ENCODE peak calls at places on chromosomes 6 and 20, in six cellular contexts. W is right cardiac atrium; B is HCT116; H is CD4-positive, alpha-beta T cell; U is uterus; L is naive thymus-derived CD4-positive, alpha-beta T cell. P is an unnamed sample. For H3K9me3, the result is how much of the 10 kb centered on the place peaks cover.

GRCh38 chr20:50412069-50412468 is 98.1 kb upstream of the PTPN1 start:
- DNase-seq in W (no peak), B (no peak), H (no peak), U (no peak), L (no peak), P (no peak)

GRCh38 chr6:71886184-71887005 is at the start of gene RIMS1:
- DNase-seq in W (peak), B (no peak), H (no peak), U (no peak), L (no peak), P (no peak)

GRCh38 chr20:35499271-35499670 is 30.2 kb downstream of the C20orf173 start:
- DNase-seq in W (no peak), B (no peak), H (no peak), U (no peak), L (no peak), P (no peak)

GRCh38 chr6:133899556-133899955 is 10.6 kb downstream of the TCF21 start:
- DNase-seq in W (no peak), B (no peak), H (no peak), U (no peak), L (no peak), P (no peak)

GRCh38 chr20:19757487-19757972 is 528 bp upstream of the RIN2 start:
- DNase-seq in W (peak), B (no peak), H (no peak), U (peak), L (no peak), P (no peak)

GRCh38 chr20:62640870-62641748 is 1.2 kb upstream of the SLCO4A1 start:
- DNase-seq in W (no peak), B (no peak), H (no peak), U (no peak), L (no peak), P (no peak)

GRCh38 chr6:121666809-121667208 is 231.4 kb downstream of the GJA1 start:
- DNase-seq in W (no peak), B (peak), H (no peak), U (no peak), L (no peak), P (no peak)

GRCh38 chr6:122752493-122752892 is 27.0 kb upstream of the FABP7 start:
- DNase-seq in W (no peak), B (no peak), H (no peak), U (no peak), L (no peak), P (no peak)

GRCh38 chr6:55617272-55617671 is 38.3 kb upstream of the HMGCLL1 start:
- DNase-seq in W (no peak), B (peak), H (no peak), U (no peak), L (no peak), P (no peak)

GRCh38 chr6:127118505-127119360 is at the start of gene RSPO3:
- DNase-seq in W (peak), B (no peak), H (no peak), U (peak), L (no peak), P (no peak)

GRCh38 chr6:130743175-130743574 is 84.0 kb upstream of the SMLR1 start:
- DNase-seq in W (no peak), B (no peak), H (no peak), U (no peak), L (no peak), P (no peak)

GRCh38 chr20:33651562-33652048 is 10.5 kb upstream of the C20orf144 start:
- DNase-seq in W (no peak), B (no peak), H (no peak), U (no peak), L (no peak), P (no peak)

GRCh38 chr6:73487473-73487872 is 25.9 kb downstream of the MTO1 start:
- DNase-seq in W (no peak), B (no peak), H (no peak), U (no peak), L (no peak), P (no peak)

GRCh38 chr6:157227202-157228166 is 95.8 kb downstream of the TMEM242 start:
- DNase-seq in W (no peak), B (no peak), H (no peak), U (no peak), L (peak), P (no peak)

GRCh38 chr6:38493929-38494547 is 145.7 kb downstream of the BTBD9 start:
- DNase-seq in W (peak), B (peak), H (peak), U (peak), L (peak), P (peak)

GRCh38 chr6:100035873-100036653 is 42.0 kb upstream of the MCHR2 start:
- DNase-seq in W (no peak), B (no peak), H (no peak), U (no peak), L (no peak), P (no peak)

GRCh38 chr6:4074478-4075235 is 4.3 kb downstream of the FAM217A start:
- DNase-seq in W (no peak), B (no peak), H (no peak), U (no peak), L (no peak), P (no peak)

GRCh38 chr20:50226093-50226974 is 35.7 kb downstream of the CEBPB start:
- DNase-seq in W (peak), B (no peak), H (no peak), U (peak), L (no peak), P (no peak)

GRCh38 chr6:33613794-33614166 is 7.3 kb upstream of the ITPR3 start:
- DNase-seq in W (peak), B (no peak), H (no peak), U (no peak), L (no peak), P (no peak)

GRCh38 chr6:158835616-158836221 is 16.6 kb upstream of the EZR start:
- DNase-seq in W (peak), B (no peak), H (no peak), U (no peak), L (no peak), P (no peak)

GRCh38 chr6:35601331-35602132 is 87.2 kb downstream of the FKBP5 start:
- DNase-seq in W (peak), B (peak), H (peak), U (peak), L (peak), P (peak)

GRCh38 chr6:158660331-158660730 is 10.5 kb downstream of the SYTL3 start:
- DNase-seq in W (no peak), B (no peak), H (peak), U (no peak), L (peak), P (peak)

GRCh38 chr6:30227763-30228487 is 14.7 kb upstream of the TRIM26 start:
- DNase-seq in W (no peak), B (no peak), H (no peak), U (no peak), L (no peak), P (no peak)

GRCh38 chr6:3247255-3248146 is 11.2 kb upstream of the PSMG4 start:
- DNase-seq in W (peak), B (no peak), H (no peak), U (peak), L (no peak), P (no peak)

GRCh38 chr6:131222773-131223172 is 87.5 kb downstream of the AKAP7 start:
- DNase-seq in W (no peak), B (no peak), H (no peak), U (no peak), L (no peak), P (no peak)

GRCh38 chr6:37083243-37084138 is 78.0 kb downstream of the FGD2 start:
- DNase-seq in W (peak), B (no peak), H (no peak), U (peak), L (no peak), P (no peak)

GRCh38 chr6:38015341-38015740 is 195.8 kb downstream of the ZFAND3 start:
- DNase-seq in W (no peak), B (no peak), H (no peak), U (no peak), L (no peak), P (no peak)

GRCh38 chr6:134080171-134080795 is 27.9 kb upstream of the SLC2A12 start:
- DNase-seq in W (no peak), B (no peak), H (no peak), U (no peak), L (no peak), P (no peak)

GRCh38 chr6:62150048-62150663 is 135.9 kb downstream of the KHDRBS2 start:
- DNase-seq in W (no peak), B (peak), H (no peak), U (no peak), L (no peak), P (no peak)

GRCh38 chr20:36883972-36884535 is 8.1 kb downstream of the TLDC2 start:
- DNase-seq in W (no peak), B (no peak), H (no peak), U (no peak), L (no peak), P (no peak)

GRCh38 chr6:116003668-116004067 is 57.0 kb downstream of the FRK start:
- DNase-seq in W (no peak), B (no peak), H (no peak), U (no peak), L (no peak), P (no peak)

GRCh38 chr6:41093729-41094128 is 21.0 kb downstream of the NFYA start:
- DNase-seq in W (no peak), B (no peak), H (no peak), U (no peak), L (no peak), P (no peak)

GRCh38 chr6:109325400-109325801 is 56.9 kb downstream of the CD164 start:
- DNase-seq in W (no peak), B (no peak), H (no peak), U (no peak), L (no peak), P (no peak)

GRCh38 chr6:24752503-24752902 is 22.2 kb upstream of the GMNN start:
- DNase-seq in W (no peak), B (no peak), H (no peak), U (no peak), L (no peak), P (no peak)

GRCh38 chr6:125169058-125169457 is 15.5 kb downstream of the TPD52L1 start:
- DNase-seq in W (peak), B (no peak), H (no peak), U (no peak), L (no peak), P (no peak)

GRCh38 chr6:123913858-123914257 is 110.2 kb downstream of the NKAIN2 start:
- DNase-seq in W (no peak), B (no peak), H (no peak), U (no peak), L (no peak), P (no peak)

GRCh38 chr20:9999660-10000059 is 35.1 kb upstream of the ANKEF1 start:
- DNase-seq in W (no peak), B (no peak), H (no peak), U (no peak), L (no peak), P (no peak)

GRCh38 chr6:157868835-157869234 is 45.8 kb downstream of the SNX9 start:
- DNase-seq in W (no peak), B (no peak), H (no peak), U (no peak), L (no peak), P (no peak)

GRCh38 chr20:1484438-1485120 is 6.6 kb downstream of the SIRPB2 start:
- DNase-seq in W (no peak), B (no peak), H (no peak), U (no peak), L (no peak), P (no peak)

GRCh38 chr6:48695872-48696271 is 584.9 kb upstream of the PTCHD4 start:
- DNase-seq in W (no peak), B (no peak), H (no peak), U (no peak), L (no peak), P (no peak)

GRCh38 chr6:48689498-48689897 is 578.5 kb upstream of the PTCHD4 start:
- DNase-seq in W (no peak), B (no peak), H (no peak), U (no peak), L (no peak), P (no peak)

DNA sequence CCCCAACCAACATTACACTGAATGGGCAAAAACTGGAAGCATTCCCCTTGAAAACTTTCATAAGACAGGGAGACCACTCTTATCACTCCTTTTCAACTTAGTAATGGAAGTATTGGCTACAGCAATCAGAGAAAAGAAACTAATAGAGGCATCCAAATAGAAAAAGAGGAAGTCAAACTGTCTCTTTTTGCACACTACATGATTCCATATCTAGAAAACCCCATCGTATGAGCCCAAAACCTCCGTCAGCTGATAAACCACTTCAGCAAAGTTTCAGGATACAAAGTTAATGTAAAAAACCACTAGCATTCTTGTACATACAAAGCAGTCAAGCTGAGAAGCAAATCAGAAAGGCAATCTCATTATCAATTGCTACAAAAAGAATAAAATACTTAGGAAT is 580.4 kb upstream of the PTCHD4 start:
- DNase-seq in W (no peak), B (no peak), H (no peak), U (no peak), L (no peak), P (no peak)
- H3K9me3 ChIP-seq in W (under half), B (under half), H (under half), U (under half), L (under half), P (under half)

DNA sequence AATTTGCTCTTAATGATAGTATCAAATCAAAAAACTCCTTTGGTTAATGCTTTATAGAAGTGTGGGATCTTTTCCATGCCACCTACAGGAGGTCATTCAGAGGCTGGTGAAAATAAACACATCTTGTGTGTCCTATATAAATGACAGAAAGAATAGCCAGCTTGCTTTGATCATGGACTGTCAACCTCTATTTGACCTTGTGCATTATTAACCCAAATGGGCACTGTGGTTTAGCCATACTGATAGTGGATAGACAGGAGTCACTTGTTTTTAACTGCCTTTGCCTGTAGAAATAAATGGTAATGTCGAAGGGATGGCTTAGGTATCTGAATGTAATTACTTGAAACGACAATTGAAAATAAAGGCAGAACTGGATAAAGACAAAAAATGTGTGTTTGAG is 123.8 kb downstream of the CDKAL1 start:
- DNase-seq in W (no peak), B (no peak), H (no peak), U (no peak), L (no peak), P (no peak)
- H3K9me3 ChIP-seq in W (under half), B (under half), H (under half), U (under half), L (under half), P (under half)

GRCh38 chr20:59752101-59752586 is 147.8 kb downstream of the PHACTR3 start:
- DNase-seq in W (peak), B (no peak), H (no peak), U (no peak), L (no peak), P (no peak)

GRCh38 chr20:59754551-59754950 is 150.2 kb downstream of the PHACTR3 start:
- DNase-seq in W (no peak), B (no peak), H (no peak), U (no peak), L (no peak), P (no peak)

GRCh38 chr20:59753836-59754235 is 149.5 kb downstream of the PHACTR3 start:
- DNase-seq in W (no peak), B (no peak), H (no peak), U (no peak), L (no peak), P (no peak)

GRCh38 chr20:59751075-59751711 is 146.9 kb downstream of the PHACTR3 start:
- DNase-seq in W (peak), B (peak), H (no peak), U (peak), L (no peak), P (no peak)

GRCh38 chr20:59752704-59753460 is 148.5 kb downstream of the PHACTR3 start:
- DNase-seq in W (peak), B (no peak), H (no peak), U (no peak), L (no peak), P (no peak)
- H3K9me3 ChIP-seq in W (under half), B (under half), H (under half), U (under half), L (under half), P (under half)

DNA sequence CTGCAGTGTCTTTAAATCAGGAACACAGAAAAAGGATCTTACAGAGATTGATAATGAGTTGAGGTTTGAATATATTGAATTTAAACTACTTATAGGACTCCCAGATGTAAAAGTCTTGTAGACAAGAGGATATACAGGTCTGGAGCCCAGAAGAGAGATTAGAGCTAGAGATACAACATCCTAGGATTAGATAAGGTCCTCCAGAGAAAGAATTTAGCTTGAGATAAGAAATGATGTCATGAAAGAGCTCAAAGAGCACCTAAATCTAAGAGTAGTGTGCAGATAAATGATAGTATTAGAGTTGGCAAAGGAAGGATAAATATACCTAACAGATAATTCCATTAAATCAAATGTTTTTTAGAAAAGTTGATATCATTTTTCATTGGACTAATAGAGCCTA is 23.9 kb downstream of the EPM2A start:
- DNase-seq in W (no peak), B (no peak), H (no peak), U (no peak), L (no peak), P (no peak)
- H3K9me3 ChIP-seq in W (under half), B (under half), H (under half), U (under half), L (under half), P (under half)

DNA sequence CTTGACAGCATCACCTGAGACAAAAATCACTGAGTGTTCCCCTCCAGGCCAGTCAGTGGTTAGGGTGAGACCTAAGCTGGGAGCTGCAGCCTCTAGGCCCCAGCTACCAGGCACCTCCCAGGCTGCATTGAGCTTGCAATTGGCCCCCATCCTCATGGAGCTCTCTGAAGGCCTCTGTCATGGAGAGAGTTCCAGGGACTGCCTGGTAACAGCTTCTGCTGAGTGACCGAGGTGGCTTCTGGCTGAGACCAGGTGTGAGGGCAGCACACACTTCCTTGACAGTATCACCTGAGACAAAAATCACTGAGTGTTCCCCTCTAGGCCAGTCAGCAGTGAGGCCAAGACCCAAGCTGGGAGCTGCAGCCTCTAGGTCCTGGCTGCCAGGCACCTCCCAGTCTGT is 283.0 kb downstream of the SMOC2 start:
- DNase-seq in W (no peak), B (no peak), H (no peak), U (no peak), L (no peak), P (no peak)
- H3K9me3 ChIP-seq in W (under half), B (under half), H (under half), U (under half), L (under half), P (under half)

DNA sequence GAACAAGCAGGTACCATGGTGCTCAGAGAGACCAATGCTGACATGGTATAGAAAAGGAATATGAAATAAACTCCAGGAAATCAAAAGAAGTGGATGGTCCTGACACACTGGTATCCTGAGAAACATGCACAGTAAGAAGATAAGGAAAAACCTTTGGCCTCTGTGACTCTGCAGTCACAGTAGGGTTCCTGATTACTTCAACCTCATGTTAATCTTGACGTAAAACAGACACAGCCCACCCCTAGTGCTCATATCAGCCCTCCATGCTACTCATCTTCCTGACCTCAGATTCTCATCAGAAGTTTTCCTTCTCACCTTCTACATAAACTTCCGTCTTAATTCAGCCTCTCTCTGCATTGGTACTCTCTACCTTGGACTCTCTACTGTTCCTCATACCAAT is 240.9 kb downstream of the PKHD1 start:
- DNase-seq in W (no peak), B (no peak), H (no peak), U (no peak), L (no peak), P (no peak)
- H3K9me3 ChIP-seq in W (under half), B (under half), H (under half), U (under half), L (under half), P (under half)

GRCh38 chr6:64727075-64727474 is 980.0 kb downstream of the EYS start:
- DNase-seq in W (no peak), B (no peak), H (no peak), U (no peak), L (no peak), P (no peak)
- H3K9me3 ChIP-seq in W (under half), B (under half), H (under half), U (under half), L (under half), P (under half)

GRCh38 chr6:96436398-96436797 is 85.2 kb upstream of the UFL1 start:
- DNase-seq in W (no peak), B (no peak), H (no peak), U (no peak), L (no peak), P (no peak)
- H3K9me3 ChIP-seq in W (under half), B (under half), H (under half), U (under half), L (under half), P (under half)

P was measured in T-helper 17 cell.